ENCODE peak calls at places on chromosomes 11 and 22, in six cellular contexts. V, Y, A, S, G and T are unnamed samples.

GRCh38 chr11:69284081-69284511 is 9.9 kb upstream of the MYEOV start:
- DNase-seq in Y (no peak), S (no peak), V (no peak), A (no peak), G (no peak), T (no peak)

GRCh38 chr11:124798991-124799383 is 1.2 kb downstream of the MSANTD2 start:
- DNase-seq in G (no peak), S (peak), A (no peak), V (no peak), Y (peak), T (peak)

GRCh38 chr11:104402812-104403521 is 239.0 kb upstream of the PDGFD start:
- DNase-seq in G (no peak), Y (no peak), V (no peak), A (no peak), S (no peak), T (no peak)

GRCh38 chr11:128830836-128831780 is 36.0 kb downstream of the KCNJ1 start:
- DNase-seq in S (peak), A (peak), V (peak), G (no peak), Y (peak), T (peak)

GRCh38 chr22:18975434-18976196 is 39.5 kb upstream of the PRODH start:
- DNase-seq in S (no peak), G (no peak), V (no peak), Y (no peak), A (no peak), T (no peak)

GRCh38 chr11:76139317-76139716 is 67.0 kb downstream of the WNT11 start:
- DNase-seq in V (no peak), Y (no peak), S (no peak), A (no peak), G (no peak), T (peak)

GRCh38 chr11:91795139-91795887 is 429.3 kb upstream of the FAT3 start:
- DNase-seq in S (no peak), V (no peak), A (no peak), Y (no peak), G (no peak), T (no peak)

GRCh38 chr11:123132881-123133280 is 62.2 kb downstream of the CLMP start:
- DNase-seq in G (no peak), Y (no peak), S (no peak), V (no peak), A (no peak), T (no peak)

GRCh38 chr11:86696004-86696403 is 23.6 kb upstream of the ME3 start:
- DNase-seq in V (no peak), G (peak), A (no peak), S (peak), Y (peak), T (peak)

GRCh38 chr11:36354221-36355003 is 58.3 kb downstream of the PRR5L start:
- DNase-seq in S (peak), V (no peak), G (peak), A (no peak), Y (peak), T (no peak)

GRCh38 chr11:70364745-70365535 is 33.4 kb upstream of the CTTN start:
- DNase-seq in A (no peak), Y (no peak), G (no peak), V (no peak), S (no peak), T (no peak)

GRCh38 chr11:9982796-9983579 is 311.0 kb downstream of the SBF2 start:
- DNase-seq in Y (no peak), S (peak), A (no peak), V (no peak), G (no peak), T (peak)

GRCh38 chr11:367956-368413 is 1.3 kb upstream of the B4GALNT4 start:
- DNase-seq in G (no peak), Y (no peak), V (no peak), A (no peak), S (no peak), T (no peak)

GRCh38 chr22:50677493-50678217 is 5.0 kb downstream of the SHANK3 start:
- DNase-seq in S (no peak), A (no peak), Y (no peak), G (no peak), V (no peak), T (no peak)

GRCh38 chr22:21861856-21862255 is 5.6 kb downstream of the MAPK1 start:
- DNase-seq in G (no peak), V (no peak), S (no peak), A (no peak), Y (no peak), T (no peak)

GRCh38 chr11:62340269-62340901 is 3.1 kb downstream of the ASRGL1 start:
- DNase-seq in S (peak), Y (peak), V (peak), G (no peak), A (no peak), T (peak)

GRCh38 chr11:64686466-64687175 is 36.4 kb downstream of the NRXN2 start:
- DNase-seq in A (no peak), V (no peak), G (no peak), S (peak), Y (no peak), T (no peak)

GRCh38 chr11:115255006-115255762 is 249.0 kb downstream of the CADM1 start:
- DNase-seq in A (no peak), G (no peak), V (no peak), S (no peak), Y (no peak), T (no peak)

DNA sequence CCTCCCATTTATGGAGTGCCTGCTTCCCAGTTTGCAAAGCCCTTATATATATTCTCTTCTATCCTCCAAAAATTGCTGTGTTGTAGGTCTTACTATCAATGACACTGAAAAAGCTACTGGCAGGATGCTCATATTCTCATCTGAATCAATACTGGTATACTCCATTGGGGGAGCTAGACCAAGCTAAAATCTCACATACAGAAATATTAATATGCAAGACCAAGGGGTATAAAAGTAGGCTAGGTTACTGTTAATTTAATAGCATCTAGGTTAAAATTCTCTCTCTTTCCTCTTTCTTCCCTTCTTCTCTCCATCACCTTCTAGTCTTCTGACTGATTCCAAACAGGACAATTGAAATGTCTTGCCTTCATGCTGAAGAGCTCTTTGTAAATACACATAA is 17.1 kb upstream of the BDNF start:
- DNase-seq in A (no peak), V (no peak), Y (no peak), G (no peak), S (no peak), T (no peak)
- TF ChIP-seq CTCF in A (no peak), V (no peak), Y (peak), G (peak), S (peak), T (peak)

GRCh38 chr22:45776313-45776585 is 104.6 kb downstream of the ATXN10 start:
- DNase-seq in Y (no peak), S (no peak), V (no peak), A (no peak), G (no peak), T (no peak)

GRCh38 chr22:45775569-45776312 is 104.1 kb downstream of the ATXN10 start:
- DNase-seq in V (no peak), S (no peak), A (no peak), Y (no peak), G (no peak), T (no peak)

GRCh38 chr22:45774016-45774670 is 102.5 kb downstream of the ATXN10 start:
- DNase-seq in Y (no peak), G (no peak), S (no peak), A (no peak), V (no peak), T (no peak)

GRCh38 chr22:45777046-45777851 is 105.6 kb downstream of the ATXN10 start:
- DNase-seq in V (no peak), Y (no peak), G (no peak), S (peak), A (no peak), T (peak)

DNA sequence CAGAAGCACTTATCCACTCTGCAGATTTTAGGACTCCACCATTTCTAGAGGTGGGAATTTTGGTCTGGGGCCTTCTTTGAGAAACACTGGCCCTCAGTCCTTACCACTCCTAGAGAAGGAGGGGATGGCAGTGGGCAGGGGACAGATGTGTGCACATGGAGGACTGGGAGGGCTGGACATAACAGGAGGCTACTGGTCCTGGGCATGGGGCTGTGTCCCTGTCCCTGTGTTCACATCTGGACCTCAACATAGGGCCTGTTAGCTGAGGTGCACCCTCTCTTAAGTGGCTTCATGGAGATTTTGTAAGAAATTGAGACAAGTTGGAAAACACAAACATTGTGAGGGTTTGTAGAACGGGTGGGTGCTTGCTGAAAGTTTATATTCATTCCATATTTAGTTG is 103.4 kb downstream of the ATXN10 start:
- DNase-seq in S (no peak), V (no peak), G (no peak), Y (no peak), A (no peak), T (no peak)
- H3K4me3 ChIP-seq in S (no peak), V (no peak), G (no peak), Y (no peak), A (no peak), T (no peak)

GRCh38 chr22:46027219-46028068 is 50.5 kb upstream of the WNT7B start:
- DNase-seq in G (no peak), A (peak), S (no peak), Y (no peak), V (peak), T (no peak)
- TF ChIP-seq CTCF in G (no peak), A (peak), S (no peak), Y (no peak), V (peak), T (no peak)

GRCh38 chr22:45006101-45006872 is 3.5 kb downstream of the PHF21B start:
- DNase-seq in V (no peak), G (no peak), Y (no peak), A (no peak), S (no peak), T (no peak)
- H3K4me3 ChIP-seq in V (peak), G (no peak), Y (no peak), A (peak), S (no peak), T (no peak)

DNA sequence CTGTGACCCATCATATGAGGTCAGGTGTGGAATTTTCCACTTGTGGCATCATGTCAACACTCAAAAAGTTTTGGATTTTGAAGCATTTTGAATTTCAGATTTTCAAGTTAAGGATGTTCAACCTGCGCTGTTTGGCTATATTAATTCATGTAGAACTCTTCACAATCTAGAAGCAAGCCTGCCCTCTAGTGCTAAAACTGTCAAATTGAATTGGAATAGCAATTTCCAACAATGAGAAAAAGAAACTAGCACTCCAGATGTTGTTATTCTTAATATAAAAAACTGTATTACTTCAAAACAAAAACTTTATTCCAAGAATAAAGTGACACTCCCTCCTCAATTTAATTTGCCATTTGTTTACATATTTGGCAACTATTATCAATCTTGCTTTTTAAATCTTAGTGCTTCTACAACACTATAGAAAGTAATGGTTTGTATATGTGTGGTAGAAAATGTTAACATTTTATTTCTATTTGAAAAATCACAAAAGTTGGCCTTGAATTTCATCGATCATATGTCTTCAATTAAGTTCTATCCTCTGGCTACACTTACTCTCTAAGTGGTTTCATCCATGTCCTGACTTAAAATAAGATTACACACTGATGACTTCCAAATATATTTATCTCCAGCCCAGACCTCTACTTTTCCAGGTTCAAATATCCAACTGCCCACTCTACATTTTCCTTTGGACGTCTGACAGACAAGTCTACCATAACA is 36.6 kb downstream of the DCUN1D5 start:
- DNase-seq in G (no peak), A (no peak), Y (no peak), S (peak), V (no peak), T (peak)
- TF ChIP-seq CTCF in G (peak), A (no peak), Y (peak), S (peak), V (peak), T (peak)

GRCh38 chr11:109423114-109423859 is 1.3 kb downstream of the C11orf87 start:
- DNase-seq in Y (no peak), A (no peak), S (no peak), G (no peak), V (no peak), T (no peak)
- H3K4me3 ChIP-seq in Y (peak), A (peak), S (peak), G (peak), V (peak), T (no peak)